ENCODE peak calls at places on chromosome 16, in eight cellular contexts. E is H9, C is IMR-90, R is GM23248, T is keratinocyte, W is fibroblast of lung, M is GM23338, K is astrocyte. Y is an unnamed sample. For H4K20me1, the result is how much of the 10 kb centered on the place peaks cover.

GRCh38 chr16:30449116-30449435 is 3.4 kb upstream of the SEPHS2 start:
- DNase-seq in E (no peak), C (no peak), R (no peak), T (no peak), W (no peak), M (no peak), K (no peak), Y (no peak)

GRCh38 chr16:56506941-56507340 is 12.9 kb downstream of the BBS2 start:
- DNase-seq in E (no peak), C (peak), R (peak), T (no peak), W (peak), M (no peak), K (peak), Y (no peak)

GRCh38 chr16:84730406-84731106 is 30.8 kb downstream of the USP10 start:
- DNase-seq in E (no peak), C (peak), R (peak), T (peak), W (peak), M (peak), K (peak), Y (peak)

GRCh38 chr16:85350146-85350728 is 238.0 kb upstream of the CIBAR2 start:
- DNase-seq in E (no peak), C (no peak), R (no peak), T (no peak), W (no peak), M (no peak), K (no peak), Y (no peak)

GRCh38 chr16:18983565-18984424 is at the start of gene TMC7:
- DNase-seq in E (peak), C (peak), R (peak), T (no peak), W (peak), M (peak), K (peak), Y (no peak)

GRCh38 chr16:28845173-28846079 is 722 bp downstream of the TUFM start:
- DNase-seq in E (no peak), C (peak), R (peak), T (no peak), W (no peak), M (peak), K (no peak), Y (peak)

GRCh38 chr16:23706439-23706838 is 6.6 kb downstream of the ERN2 start:
- DNase-seq in E (no peak), C (no peak), R (no peak), T (no peak), W (no peak), M (no peak), K (no peak), Y (no peak)

GRCh38 chr16:85019659-85020245 is 7.8 kb upstream of the KIAA0513 start:
- DNase-seq in E (no peak), C (no peak), R (peak), T (no peak), W (no peak), M (no peak), K (no peak), Y (no peak)

GRCh38 chr16:1612320-1613111 is at the start of gene CRAMP1:
- DNase-seq in E (no peak), C (no peak), R (peak), T (no peak), W (no peak), M (peak), K (no peak), Y (peak)

GRCh38 chr16:11742041-11742535 is 569 bp downstream of the TXNDC11 start:
- DNase-seq in E (peak), C (no peak), R (no peak), T (no peak), W (peak), M (no peak), K (no peak), Y (peak)

GRCh38 chr16:85688586-85689284 is at the start of gene GINS2:
- DNase-seq in E (peak), C (peak), R (peak), T (peak), W (peak), M (peak), K (peak), Y (peak)

GRCh38 chr16:35506018-35506897 is 2046.8 kb downstream of the TP53TG3F start:
- DNase-seq in E (no peak), C (no peak), R (no peak), T (no peak), W (no peak), M (no peak), K (no peak), Y (no peak)

DNA sequence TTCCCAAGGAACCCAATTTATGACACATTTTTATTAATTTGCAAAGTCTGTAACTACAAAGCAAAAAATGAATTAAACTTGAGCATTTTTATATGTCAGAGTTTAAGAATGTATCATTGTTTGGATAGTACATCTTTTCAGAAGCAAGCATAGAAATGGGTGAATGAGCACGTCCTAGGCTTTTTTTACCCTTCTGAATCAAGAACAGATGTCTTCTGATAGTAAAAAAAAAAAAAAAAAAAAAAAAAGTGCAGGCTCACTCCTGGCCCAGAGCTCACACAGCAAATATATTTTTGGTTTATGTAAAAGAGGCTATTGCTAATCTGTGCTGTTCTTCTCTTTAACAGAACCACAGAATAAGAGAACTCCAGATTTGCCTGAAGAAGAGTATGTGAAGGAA is 6.4 kb downstream of the TERF2IP start:
- DNase-seq in E (no peak), C (peak), R (peak), T (no peak), W (no peak), M (no peak), K (peak), Y (peak)
- H4K20me1 ChIP-seq in E (under half), C (half or more), R (under half), T (under half), W (under half), M (under half), K (half or more), Y (under half)

GRCh38 chr16:67240506-67240905 is 6.8 kb downstream of the FHOD1 start:
- DNase-seq in E (no peak), C (peak), R (peak), T (no peak), W (no peak), M (no peak), K (peak), Y (no peak)
- H4K20me1 ChIP-seq in E (under half), C (under half), R (under half), T (under half), W (under half), M (under half), K (under half), Y (under half)

GRCh38 chr16:81006472-81007311 is at the start of the genes CENPN and CMC2:
- DNase-seq in E (peak), C (peak), R (peak), T (peak), W (peak), M (peak), K (peak), Y (peak)
- H4K20me1 ChIP-seq in E (under half), C (under half), R (under half), T (under half), W (under half), M (under half), K (under half), Y (under half)

DNA sequence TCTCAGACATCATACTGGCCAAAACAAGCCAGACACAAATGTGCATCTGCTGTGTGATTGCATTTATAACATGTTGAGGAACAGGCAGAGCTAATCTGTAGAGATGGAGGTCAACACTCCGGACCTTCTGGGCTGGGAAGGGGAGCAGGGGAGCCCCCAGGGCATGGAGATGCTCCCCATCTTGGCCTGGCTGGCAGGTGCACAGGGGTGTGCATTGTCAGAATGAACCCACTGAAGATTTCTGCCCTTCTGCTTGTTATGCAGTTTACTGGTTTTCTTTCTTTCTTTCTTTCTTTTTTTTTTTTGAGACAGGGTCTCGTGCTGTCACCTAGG is 146.9 kb downstream of the CMIP start:
- DNase-seq in E (no peak), C (no peak), R (no peak), T (no peak), W (no peak), M (no peak), K (no peak), Y (no peak)
- H4K20me1 ChIP-seq in E (under half), C (under half), R (under half), T (under half), W (under half), M (under half), K (half or more), Y (under half)

Y was measured in Karpas-422.